ENCODE peak calls at places on chromosomes 3 and 15, in nine cellular contexts. M is GM13976, T is adrenal gland, N is fibroblast of pulmonary artery, Z is astrocyte, L is endothelial cell, Q is glutamatergic neuron, Y is cardiac fibroblast, I is fibroblast of lung. A is an unnamed sample.

GRCh38 chr3:164451083-164451910 is 627.0 kb downstream of the SI start:
- DNase-seq in M (no peak), T (no peak), N (peak), Z (no peak), L (no peak), Q (no peak), Y (peak), I (no peak), A (no peak)

GRCh38 chr15:36832792-36833191 is 253.4 kb downstream of the CDIN1 start:
- DNase-seq in M (no peak), T (no peak), N (peak), Z (no peak), L (no peak), Q (no peak), Y (peak), I (no peak), A (no peak)

GRCh38 chr3:134656211-134656800 is 5.5 kb upstream of the KY start:
- DNase-seq in M (no peak), T (no peak), N (no peak), Z (no peak), L (no peak), Q (no peak), Y (no peak), I (no peak), A (no peak)

GRCh38 chr3:13022348-13023250 is 50.6 kb downstream of the IQSEC1 start:
- DNase-seq in M (peak), T (peak), N (peak), Z (peak), L (no peak), Q (peak), Y (peak), I (peak), A (peak)

GRCh38 chr3:15360786-15361493 is 28.6 kb upstream of the SH3BP5 start:
- DNase-seq in M (no peak), T (no peak), N (peak), Z (peak), L (no peak), Q (no peak), Y (peak), I (peak), A (no peak)

GRCh38 chr3:29270752-29271151 is 10.1 kb upstream of the RBMS3 start:
- DNase-seq in M (no peak), T (no peak), N (no peak), Z (no peak), L (no peak), Q (no peak), Y (no peak), I (no peak), A (no peak)

GRCh38 chr15:101551696-101552591 is 62.4 kb upstream of the PCSK6 start:
- DNase-seq in M (no peak), T (no peak), N (no peak), Z (no peak), L (no peak), Q (no peak), Y (no peak), I (no peak), A (no peak)

GRCh38 chr15:51505251-51505650 is 117.3 kb downstream of the DMXL2 start:
- DNase-seq in M (no peak), T (no peak), N (no peak), Z (no peak), L (no peak), Q (no peak), Y (no peak), I (no peak), A (no peak)

GRCh38 chr15:35060591-35060990 is 24.5 kb downstream of the NANOGP8 start:
- DNase-seq in M (no peak), T (no peak), N (no peak), Z (peak), L (no peak), Q (no peak), Y (no peak), I (peak), A (no peak)

GRCh38 chr3:3998140-3998977 is 199.1 kb downstream of the LRRN1 start:
- DNase-seq in M (peak), T (peak), N (peak), Z (peak), L (peak), Q (no peak), Y (peak), I (peak), A (no peak)

GRCh38 chr3:126961791-126962461 is 21.0 kb upstream of the PLXNA1 start:
- DNase-seq in M (no peak), T (no peak), N (no peak), Z (no peak), L (no peak), Q (peak), Y (no peak), I (no peak), A (peak)

GRCh38 chr3:170840291-170840859 is 29.6 kb downstream of the RPL22L1 start:
- DNase-seq in M (no peak), T (no peak), N (no peak), Z (peak), L (no peak), Q (no peak), Y (no peak), I (peak), A (peak)

GRCh38 chr3:72938471-72939265 is 50.8 kb downstream of the GXYLT2 start:
- DNase-seq in M (peak), T (peak), N (peak), Z (peak), L (peak), Q (no peak), Y (peak), I (peak), A (peak)

GRCh38 chr15:71573599-71573998 is 236.8 kb upstream of the NR2E3 start:
- DNase-seq in M (no peak), T (no peak), N (no peak), Z (no peak), L (no peak), Q (no peak), Y (no peak), I (no peak), A (no peak)

GRCh38 chr3:63656791-63657190 is 4.3 kb downstream of the SNTN start:
- DNase-seq in M (no peak), T (no peak), N (peak), Z (peak), L (no peak), Q (no peak), Y (peak), I (peak), A (no peak)

DNA sequence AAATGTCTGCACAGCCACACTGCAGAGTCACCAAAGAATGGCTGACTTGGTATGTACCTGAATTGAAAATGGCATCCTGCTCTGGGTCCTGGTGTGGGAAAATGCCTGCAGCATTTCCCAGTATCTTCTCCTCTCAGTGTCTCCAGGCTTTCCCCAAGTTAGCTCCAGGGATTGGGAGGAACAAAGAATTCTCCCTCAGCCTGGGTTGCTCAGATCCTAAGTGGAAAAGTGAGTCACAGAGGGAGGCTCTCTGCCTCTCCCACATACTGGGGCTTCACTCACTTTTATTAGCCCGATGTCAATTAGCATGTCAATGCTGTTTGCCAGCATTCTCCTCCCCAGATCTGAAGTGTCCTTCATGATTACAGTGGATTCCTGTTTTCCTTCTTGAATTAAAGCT is 654.9 kb downstream of the EPHA3 start:
- DNase-seq in M (no peak), T (no peak), N (no peak), Z (no peak), L (no peak), Q (no peak), Y (no peak), I (no peak), A (no peak)
- TF ChIP-seq CTCF in M (no peak), T (no peak), N (no peak), Z (no peak), L (no peak), Q (no peak), Y (no peak), I (no peak), A (no peak)

GRCh38 chr3:11774296-11774877 is 72.3 kb downstream of the TAMM41 start:
- DNase-seq in M (peak), T (peak), N (peak), Z (no peak), L (peak), Q (peak), Y (peak), I (peak), A (no peak)
- TF ChIP-seq CTCF in M (no peak), T (peak), N (peak), Z (peak), L (peak), Q (peak), Y (peak), I (peak), A (peak)

GRCh38 chr15:78087944-78088772 is 4.2 kb upstream of the SH2D7 start:
- DNase-seq in M (no peak), T (no peak), N (no peak), Z (no peak), L (no peak), Q (no peak), Y (peak), I (no peak), A (no peak)
- TF ChIP-seq CTCF in M (no peak), T (no peak), N (no peak), Z (no peak), L (no peak), Q (no peak), Y (no peak), I (no peak), A (no peak)

DNA sequence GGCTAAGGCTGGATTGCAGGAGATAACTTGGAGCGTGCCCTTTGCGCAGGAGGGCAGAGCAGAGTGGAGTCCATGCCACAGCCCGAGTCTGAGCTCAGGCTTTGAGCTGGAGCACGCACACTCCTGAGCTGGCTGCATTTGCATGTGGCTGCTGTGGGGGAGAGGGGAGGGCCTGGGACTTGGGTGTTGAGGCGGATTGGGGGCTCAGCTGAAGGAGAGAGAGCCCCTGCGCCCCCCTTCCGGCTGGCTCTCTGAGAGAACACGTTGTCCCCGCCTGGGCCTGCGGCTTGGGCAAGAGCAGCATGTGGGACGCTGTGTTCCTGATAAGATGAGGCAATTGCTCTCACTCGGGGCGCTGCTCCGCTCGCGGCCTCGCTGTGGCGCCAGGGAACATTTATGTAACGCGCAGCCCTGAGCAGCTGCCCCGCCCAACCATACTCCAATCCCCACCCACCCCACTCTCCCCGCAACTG is 39.1 kb downstream of the KLF13 start:
- DNase-seq in M (peak), T (peak), N (peak), Z (peak), L (peak), Q (peak), Y (peak), I (peak), A (peak)
- TF ChIP-seq CTCF in M (peak), T (no peak), N (peak), Z (no peak), L (no peak), Q (no peak), Y (peak), I (peak), A (peak)

GRCh38 chr3:8501388-8502131 is at the start of gene LMCD1:
- DNase-seq in M (peak), T (peak), N (peak), Z (peak), L (peak), Q (peak), Y (peak), I (peak), A (peak)
- TF ChIP-seq CTCF in M (no peak), T (peak), N (peak), Z (no peak), L (no peak), Q (no peak), Y (no peak), I (peak), A (peak)

GRCh38 chr3:47850062-47850802 is 47.3 kb downstream of the DHX30 start:
- DNase-seq in M (no peak), T (no peak), N (peak), Z (no peak), L (no peak), Q (no peak), Y (peak), I (no peak), A (no peak)
- TF ChIP-seq CTCF in M (no peak), T (peak), N (peak), Z (peak), L (peak), Q (peak), Y (peak), I (peak), A (peak)

DNA sequence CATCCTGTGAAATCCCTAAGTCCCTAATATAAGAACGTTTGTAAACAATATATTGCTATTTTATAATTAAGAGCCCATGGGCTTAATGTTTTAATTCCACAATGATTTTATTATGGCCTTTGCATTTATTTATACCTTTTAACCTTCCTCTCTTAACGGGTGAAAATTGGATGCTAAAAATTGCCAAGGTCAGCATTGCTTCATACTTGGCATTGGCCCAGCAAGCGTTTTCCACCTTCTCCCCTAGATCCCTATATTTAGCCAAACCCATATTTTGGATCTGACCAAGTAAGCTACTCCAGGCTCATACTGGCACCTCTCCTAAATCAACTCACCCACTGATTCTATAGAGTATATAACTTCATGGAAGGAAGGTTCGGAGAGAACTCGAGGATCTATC is 188.0 kb upstream of the NR2F2 start:
- DNase-seq in M (no peak), T (no peak), N (no peak), Z (no peak), L (no peak), Q (no peak), Y (no peak), I (no peak), A (no peak)
- TF ChIP-seq CTCF in M (no peak), T (no peak), N (no peak), Z (no peak), L (no peak), Q (no peak), Y (no peak), I (no peak), A (no peak)